ENCODE peak calls at places on chromosomes 1 and 21, in four cellular contexts. P is fibroblast of mammary gland, W is cardiac muscle cell, C is HFF-Myc. K is an unnamed sample.

GRCh38 chr1:221435510-221435909 is 306.4 kb downstream of the DUSP10 start:
- DNase-seq in C (no peak), P (peak; percentile 78), W (peak; percentile 80), K (no peak)

GRCh38 chr1:217089239-217090014 is 366.2 kb upstream of the ESRRG start:
- DNase-seq in P (peak; percentile 15), W (peak; percentile 78), C (no peak), K (no peak)

GRCh38 chr21:32520885-32521735 is 64.2 kb downstream of the TCP10L start:
- DNase-seq in P (peak; percentile 98), C (peak; percentile 60), W (peak; percentile 98), K (peak; percentile 22)

GRCh38 chr1:2496746-2497145 is 20.7 kb downstream of the PLCH2 start:
- DNase-seq in P (no peak), C (no peak), W (no peak), K (no peak)

GRCh38 chr21:44618909-44619308 is 7.0 kb downstream of the KRTAP10-8 start:
- DNase-seq in P (no peak), W (no peak), C (no peak), K (no peak)

GRCh38 chr1:43367026-43367903 is 546 bp downstream of the ELOVL1 start:
- DNase-seq in C (no peak), P (no peak), W (no peak), K (no peak)

GRCh38 chr1:70003509-70003908 is 201.9 kb downstream of the LRRC40 start:
- DNase-seq in W (no peak), C (no peak), P (no peak), K (no peak)

GRCh38 chr1:223774133-223774811 is 61.9 kb downstream of the CAPN2 start:
- DNase-seq in P (peak; percentile 31), W (no peak), C (no peak), K (no peak)

GRCh38 chr1:2786329-2787162 is 14.9 kb downstream of the TTC34 start:
- DNase-seq in C (no peak), W (no peak), P (no peak), K (no peak)

GRCh38 chr1:177181631-177182291 is 11.0 kb downstream of the BRINP2 start:
- DNase-seq in P (peak; percentile 47), C (peak; percentile 20), W (peak; percentile 66), K (no peak)

GRCh38 chr1:56436912-56437403 is 142.4 kb downstream of the PLPP3 start:
- DNase-seq in C (no peak), P (no peak), W (no peak), K (no peak)

GRCh38 chr1:219724440-219724839 is 111.5 kb upstream of the ZC3H11B start:
- DNase-seq in P (no peak), C (no peak), W (no peak), K (no peak)

GRCh38 chr1:53073899-53074311 is 11.9 kb downstream of the PODN start:
- DNase-seq in C (no peak), P (peak; percentile 25), W (no peak), K (no peak)

GRCh38 chr1:43914576-43915525 is 18.8 kb upstream of the ARTN start:
- DNase-seq in P (no peak), W (no peak), C (no peak), K (no peak)

GRCh38 chr1:237239248-237239647 is 197.3 kb downstream of the RYR2 start:
- DNase-seq in P (no peak), W (no peak), C (no peak), K (no peak)

GRCh38 chr1:109802136-109802900 is 38.6 kb upstream of the EPS8L3 start:
- DNase-seq in W (no peak), P (no peak), C (no peak), K (no peak)

GRCh38 chr1:96416111-96416595 is 305.4 kb upstream of the PTBP2 start:
- DNase-seq in W (peak; percentile 98), C (peak; percentile 98), P (peak; percentile 100), K (no peak)

GRCh38 chr1:113677250-113678158 is 81.8 kb downstream of the PHTF1 start:
- DNase-seq in P (peak; percentile 79), W (peak; percentile 78), C (peak; percentile 20), K (peak; percentile 54)

GRCh38 chr1:183238071-183238470 is 52.0 kb downstream of the LAMC2 start:
- DNase-seq in C (no peak), P (peak; percentile 64), W (peak; percentile 24), K (no peak)

GRCh38 chr1:76066390-76066789 is 8.2 kb upstream of the ST6GALNAC3 start:
- DNase-seq in W (peak; percentile 15), C (no peak), P (peak; percentile 48), K (no peak)

GRCh38 chr1:17742590-17742989 is 12.5 kb upstream of the ACTL8 start:
- DNase-seq in C (no peak), W (peak; percentile 75), P (peak; percentile 59), K (no peak)

GRCh38 chr1:114113801-114114750 is 39.6 kb downstream of the SYT6 start:
- DNase-seq in C (no peak), W (no peak), P (peak; percentile 26), K (no peak)

DNA sequence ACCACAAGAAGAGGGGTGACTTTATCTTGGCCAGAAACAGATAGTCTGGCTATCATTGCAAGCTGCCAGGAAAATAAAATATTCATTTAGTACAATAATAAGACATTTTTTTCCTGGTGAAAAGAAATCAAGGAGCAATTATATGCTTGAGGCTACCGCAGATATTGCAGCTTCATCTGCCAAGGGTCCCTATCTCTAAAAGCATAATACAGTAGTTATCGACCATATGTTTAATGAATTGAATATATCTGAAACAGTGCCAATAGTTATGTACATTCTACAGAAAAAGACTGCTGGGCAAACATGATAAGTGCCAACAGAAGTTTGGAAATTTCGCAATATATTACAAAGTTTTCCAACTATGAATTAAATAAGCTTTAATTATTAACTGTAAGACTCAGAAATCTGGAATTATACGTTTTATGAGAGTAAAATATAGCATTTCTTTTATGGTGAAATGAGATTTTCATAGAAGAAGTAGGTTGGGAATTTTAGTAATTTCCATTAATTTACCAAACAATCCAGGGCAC is 561.1 kb upstream of the ZP4 start:
- DNase-seq in C (no peak), P (no peak), W (no peak), K (no peak)
- H3K4me3 ChIP-seq in C (no peak overlapping the region), P (no peak overlapping the region), W (no peak overlapping the region), K (no peak overlapping the region)

GRCh38 chr1:156838972-156839371 is 19.9 kb downstream of the INSRR start:
- DNase-seq in W (peak; percentile 25), P (peak; percentile 21), C (no peak), K (no peak)
- TF ChIP-seq CTCF in W (peak; percentile 94), P (peak; percentile 91), C (peak; percentile 93), K (peak; percentile 90)

GRCh38 chr1:229506633-229507032 is 1.5 kb downstream of the NUP133 start:
- DNase-seq in P (no peak), C (no peak), W (no peak), K (no peak)

GRCh38 chr1:229507951-229508822 is at the start of gene NUP133:
- DNase-seq in W (peak; percentile 99), C (peak; percentile 94), P (peak; percentile 98), K (peak; percentile 82)

GRCh38 chr1:229507502-229507901 is 639 bp downstream of the NUP133 start:
- DNase-seq in P (no peak), C (no peak), W (no peak), K (no peak)

GRCh38 chr1:229509576-229509975 is 1.4 kb upstream of the NUP133 start:
- DNase-seq in P (peak; percentile 69), C (no peak), W (peak; percentile 1), K (no peak)

DNA sequence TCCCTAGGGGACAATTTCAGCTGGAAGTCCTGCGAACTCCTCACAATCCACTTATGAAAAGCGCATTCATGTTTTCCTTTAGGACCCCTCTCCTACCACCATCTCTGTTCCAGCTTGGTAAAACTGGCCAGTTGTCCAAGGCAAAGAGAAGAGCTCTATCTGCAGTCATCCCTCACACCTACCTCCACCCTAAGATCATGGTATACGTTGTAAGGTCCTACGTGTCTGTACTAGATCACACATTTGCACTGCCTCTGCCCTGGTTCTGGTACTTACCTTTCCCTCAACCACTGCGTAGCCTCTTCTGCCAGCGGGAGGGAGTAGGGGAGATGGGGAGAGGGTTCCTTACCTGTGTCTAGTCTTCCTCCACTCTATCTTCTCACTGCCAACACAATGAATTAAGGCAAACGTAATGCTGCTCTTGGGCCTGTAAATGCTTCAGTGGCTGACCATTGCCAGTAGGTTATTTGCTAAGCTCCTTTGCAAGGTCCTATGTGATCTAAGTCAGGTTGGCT is 739 bp upstream of the NUP133 start:
- DNase-seq in P (no peak), W (no peak), C (no peak), K (no peak)
- H3K4me3 ChIP-seq in P (peak overlapping the region; percentile 83), W (peak overlapping the region; percentile 79), C (peak overlapping the region; percentile 79), K (peak overlapping the region; percentile 77)

GRCh38 chr1:161182214-161182613 is 4.9 kb upstream of the B4GALT3 start:
- DNase-seq in W (no peak), P (peak; percentile 89), C (no peak), K (no peak)

GRCh38 chr1:161177112-161177935 is at the start of gene B4GALT3:
- DNase-seq in W (peak; percentile 84), P (peak; percentile 78), C (no peak), K (no peak)

GRCh38 chr1:161179698-161180097 is 2.4 kb upstream of the B4GALT3 start:
- DNase-seq in W (no peak), P (no peak), C (no peak), K (no peak)

GRCh38 chr1:161177936-161178244 is 583 bp upstream of the B4GALT3 start:
- DNase-seq in P (no peak), W (no peak), C (no peak), K (no peak)

GRCh38 chr1:161180643-161181042 is 3.3 kb upstream of the B4GALT3 start:
- DNase-seq in W (no peak), C (no peak), P (peak; percentile 72), K (no peak)
- TF ChIP-seq CTCF in W (peak; percentile 32), C (peak; percentile 32), P (peak; percentile 49), K (peak; percentile 45)

GRCh38 chr1:27626031-27626935 is 8.7 kb downstream of the FGR start:
- DNase-seq in P (no peak), C (no peak), W (peak; percentile 18), K (no peak)

GRCh38 chr1:27627051-27627450 is 7.9 kb downstream of the FGR start:
- DNase-seq in C (no peak), P (no peak), W (no peak), K (no peak)

GRCh38 chr1:27622828-27623227 is 12.2 kb downstream of the FGR start:
- DNase-seq in P (no peak), W (no peak), C (no peak), K (no peak)

GRCh38 chr1:27623327-27624212 is 11.4 kb downstream of the FGR start:
- DNase-seq in P (no peak), C (no peak), W (no peak), K (no peak)

DNA sequence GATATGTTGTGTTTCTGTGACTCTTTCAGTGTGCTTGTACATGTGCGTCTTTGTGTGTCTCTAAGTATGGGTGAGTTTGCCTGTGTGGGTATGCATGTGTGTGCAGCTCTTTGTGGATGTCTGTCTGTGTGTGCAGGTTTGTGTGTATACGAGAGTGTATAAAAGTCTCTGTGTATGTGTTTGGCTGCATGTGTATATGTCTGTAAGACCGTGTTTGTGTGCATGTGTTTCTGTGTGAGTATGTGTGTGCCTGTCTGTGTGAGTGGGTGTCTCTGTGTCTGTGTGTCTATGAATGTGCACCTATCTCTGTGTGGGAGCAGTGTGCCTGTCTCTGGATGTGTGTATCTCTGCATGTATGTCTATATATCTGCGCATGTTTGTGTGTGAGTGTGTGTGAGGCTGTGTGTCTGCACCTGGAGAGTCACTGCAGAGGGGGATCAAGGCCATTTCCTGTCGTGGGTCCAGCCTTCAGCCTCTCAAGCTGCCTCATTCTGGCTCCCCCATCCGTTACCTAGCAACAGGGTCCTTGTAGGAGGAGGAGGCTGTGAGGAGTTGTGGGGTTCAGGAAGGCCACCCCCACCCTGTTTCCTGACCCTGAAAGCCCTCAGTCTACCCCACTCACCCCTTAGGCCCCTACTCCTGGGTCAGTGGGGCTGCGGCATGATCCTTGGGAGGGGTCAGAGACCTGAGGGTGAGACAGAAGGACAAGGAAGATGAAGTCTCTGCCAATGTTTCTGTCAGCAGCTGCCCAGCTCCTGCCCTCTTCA is 10.3 kb downstream of the FGR start:
- DNase-seq in C (no peak), P (no peak), W (no peak), K (no peak)
- H3K4me3 ChIP-seq in C (no peak overlapping the region), P (no peak overlapping the region), W (no peak overlapping the region), K (no peak overlapping the region)